ENCODE peak calls at places on chromosome X, in four cellular contexts. I is pancreas, P is psoas muscle, S is GM23338. L is an unnamed sample. For H3K27me3, the result is how much of the 10 kb centered on the place peaks cover.

GRCh38 chrX:111100191-111100590 is 4.2 kb downstream of the PAK3 start:
- DNase-seq in I (no peak), P (no peak), S (peak), L (no peak)

GRCh38 chrX:139929876-139930275 is 3.0 kb downstream of the ATP11C start:
- DNase-seq in I (no peak), P (no peak), S (no peak), L (no peak)

GRCh38 chrX:114774691-114775090 is 190.8 kb downstream of the HTR2C start:
- DNase-seq in I (no peak), P (no peak), S (peak), L (no peak)

GRCh38 chrX:153643431-153644351 is 3.3 kb upstream of the DUSP9 start:
- DNase-seq in I (peak), P (no peak), S (peak), L (no peak)

GRCh38 chrX:22135994-22136684 is 104.0 kb downstream of the PHEX start:
- DNase-seq in I (no peak), P (no peak), S (peak), L (no peak)

GRCh38 chrX:108699368-108699767 is 37.0 kb downstream of the IRS4 start:
- DNase-seq in I (no peak), P (no peak), S (peak), L (no peak)

GRCh38 chrX:9148626-9149385 is 114.9 kb upstream of the FAM9B start:
- DNase-seq in I (no peak), P (no peak), S (peak), L (no peak)

GRCh38 chrX:18377802-18378201 is 23.3 kb upstream of the SCML2 start:
- DNase-seq in I (no peak), P (no peak), S (peak), L (no peak)

DNA sequence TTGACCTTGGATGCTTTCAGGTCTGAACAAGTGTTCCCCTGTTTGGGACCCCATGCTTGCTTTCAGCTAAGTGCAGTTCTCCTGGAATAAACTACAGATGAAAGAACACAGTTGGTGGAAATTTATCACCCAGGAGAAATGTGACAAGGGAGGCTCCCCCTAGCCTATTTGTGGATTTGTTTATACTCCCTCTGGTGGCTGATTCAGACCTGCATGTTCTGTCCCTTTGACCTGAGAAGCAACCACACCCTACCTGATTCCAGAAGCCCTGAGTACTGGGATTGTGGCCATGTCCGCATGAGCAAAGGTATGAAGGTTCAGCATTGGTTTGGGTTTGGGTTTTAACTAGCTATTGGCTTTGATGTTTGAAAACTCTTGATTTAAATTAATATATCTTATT is 440.9 kb downstream of the MID1IP1 start:
- DNase-seq in I (no peak), P (no peak), S (peak), L (no peak)
- TF ChIP-seq CTCF in I (peak), P (peak), S (peak), L (peak)

GRCh38 chrX:126985960-126986359 is 166.4 kb downstream of the PRR32 start:
- DNase-seq in I (no peak), P (peak), S (no peak), L (no peak)
- H3K27me3 ChIP-seq in I (under half), P (under half), S (under half), L (under half)

GRCh38 chrX:39756086-39756883 is 341.5 kb downstream of the BCOR start:
- DNase-seq in I (no peak), P (no peak), S (no peak), L (no peak)
- H3K27ac ChIP-seq in I (no peak), P (peak), S (no peak), L (no peak)

DNA sequence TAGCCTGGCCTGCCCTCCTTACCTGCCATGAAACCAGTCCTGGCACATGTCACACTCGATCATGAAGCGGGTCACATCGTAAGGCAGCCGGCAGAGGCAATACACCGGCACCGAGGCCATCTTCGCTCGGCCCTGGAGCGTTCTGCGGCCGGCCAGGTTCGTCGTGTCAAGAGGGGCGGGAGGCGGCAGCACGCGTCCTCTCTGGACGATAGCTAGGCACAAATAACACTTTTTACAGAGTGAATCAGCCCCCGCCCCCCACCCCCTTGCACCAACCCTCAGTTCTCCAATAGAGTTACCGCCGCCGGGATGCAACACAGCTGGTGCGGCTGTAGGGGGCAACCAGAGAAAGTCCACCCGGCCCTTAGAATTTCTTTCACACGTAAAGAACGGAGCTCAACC is 1.7 kb downstream of the PHF8 start:
- DNase-seq in I (peak), P (peak), S (peak), L (peak)
- TF ChIP-seq CTCF in I (no peak), P (no peak), S (peak), L (no peak)

DNA sequence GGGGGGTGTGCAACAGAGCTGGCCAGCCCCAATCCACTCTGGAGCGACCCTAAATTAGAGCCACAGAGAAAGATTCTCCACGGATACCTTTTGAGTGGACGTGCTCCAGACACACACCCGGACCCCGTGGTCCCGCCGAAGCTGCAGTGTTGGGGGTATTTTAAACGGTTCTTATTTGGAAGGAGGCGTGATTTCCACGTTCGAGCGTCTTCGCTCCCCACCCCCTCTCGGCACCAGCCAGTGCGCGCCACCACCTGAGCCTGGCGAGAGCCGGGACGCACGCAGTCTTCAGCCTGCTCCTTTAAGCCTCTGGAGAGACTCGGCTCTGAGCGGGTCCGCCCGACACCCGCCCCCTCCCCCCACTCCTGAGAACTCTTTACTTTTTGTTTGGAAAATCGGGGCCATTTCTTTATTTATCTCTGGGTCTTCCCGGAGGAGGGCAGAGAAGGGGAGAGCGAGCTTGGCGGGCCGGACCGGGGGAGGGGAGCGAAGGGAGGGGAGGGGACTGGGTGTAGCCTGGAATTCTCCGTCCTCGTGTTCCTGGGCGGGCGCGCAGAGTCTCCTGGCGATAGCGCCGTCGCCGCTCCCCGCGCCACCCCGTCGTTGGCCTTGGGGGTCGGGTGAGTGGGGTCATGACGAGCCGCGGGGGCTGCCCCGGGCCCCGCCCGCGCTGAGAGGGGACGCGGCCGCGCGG is 660 bp upstream of the PTCHD1 start:
- DNase-seq in I (peak), P (no peak), S (peak), L (no peak)
- H3K27me3 ChIP-seq in I (under half), P (under half), S (under half), L (under half)

DNA sequence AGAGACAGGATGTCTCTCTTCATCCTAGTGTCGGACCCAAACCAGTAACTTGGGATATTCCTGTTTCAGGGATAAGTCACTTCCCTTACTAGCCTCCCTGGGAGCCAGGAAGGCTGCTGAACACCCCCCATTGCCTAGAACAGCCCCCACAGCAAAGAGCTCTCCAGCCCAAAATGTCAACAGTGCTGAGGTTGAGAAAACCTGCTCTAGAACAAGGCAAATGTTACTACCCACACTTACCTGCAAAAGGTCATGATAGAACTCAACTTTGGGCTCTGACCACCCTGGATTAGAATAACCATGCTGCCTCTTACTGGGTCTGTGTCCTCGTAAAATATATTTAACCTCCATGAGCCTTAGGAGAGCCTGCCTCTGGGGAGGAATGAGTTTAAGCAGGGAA is 20.3 kb downstream of the BEX3 start:
- DNase-seq in I (no peak), P (no peak), S (no peak), L (no peak)
- H3K27ac ChIP-seq in I (no peak), P (no peak), S (no peak), L (no peak)

GRCh38 chrX:131783555-131784338 is 239.4 kb upstream of the STK26 start:
- DNase-seq in I (no peak), P (peak), S (no peak), L (no peak)
- TF ChIP-seq CTCF in I (peak), P (peak), S (no peak), L (no peak)

DNA sequence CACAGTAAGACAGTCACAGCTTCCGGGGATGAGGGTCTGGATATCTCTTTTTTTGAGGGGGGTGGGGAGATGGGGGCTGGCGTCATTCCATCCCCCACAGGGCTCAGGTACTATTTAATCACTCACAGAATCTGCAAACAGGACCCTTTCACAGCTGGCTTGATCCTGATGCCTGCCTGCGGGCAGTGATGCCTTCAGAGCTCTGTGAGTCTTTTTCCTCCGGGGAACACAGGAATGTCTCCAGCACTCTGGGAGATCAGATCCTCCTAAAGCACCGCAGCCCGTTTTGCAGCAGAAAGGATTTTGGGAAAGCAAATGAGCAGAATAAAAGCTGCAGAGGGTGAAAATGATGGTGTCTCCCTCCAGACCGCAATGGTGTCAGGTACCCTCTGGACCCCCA is 13.2 kb upstream of the SHOX start:
- DNase-seq in I (no peak), P (no peak), S (no peak), L (no peak)
- H3K27me3 ChIP-seq in I (under half), P (under half), S (half or more), L (under half)

GRCh38 chrX:13733506-13733905 is 914 bp downstream of the TRAPPC2 start:
- DNase-seq in I (no peak), P (no peak), S (no peak), L (no peak)
- H3K27ac ChIP-seq in I (no peak), P (peak), S (no peak), L (peak)

GRCh38 chrX:107659286-107659685 is 31.0 kb downstream of the PRPS1 start:
- DNase-seq in I (no peak), P (no peak), S (no peak), L (no peak)

GRCh38 chrX:107658660-107659059 is 30.4 kb downstream of the PRPS1 start:
- DNase-seq in I (no peak), P (no peak), S (no peak), L (no peak)

GRCh38 chrX:107662824-107663223 is 34.5 kb downstream of the PRPS1 start:
- DNase-seq in I (no peak), P (no peak), S (no peak), L (no peak)

GRCh38 chrX:107656965-107657364 is 28.7 kb downstream of the PRPS1 start:
- DNase-seq in I (no peak), P (no peak), S (no peak), L (no peak)

DNA sequence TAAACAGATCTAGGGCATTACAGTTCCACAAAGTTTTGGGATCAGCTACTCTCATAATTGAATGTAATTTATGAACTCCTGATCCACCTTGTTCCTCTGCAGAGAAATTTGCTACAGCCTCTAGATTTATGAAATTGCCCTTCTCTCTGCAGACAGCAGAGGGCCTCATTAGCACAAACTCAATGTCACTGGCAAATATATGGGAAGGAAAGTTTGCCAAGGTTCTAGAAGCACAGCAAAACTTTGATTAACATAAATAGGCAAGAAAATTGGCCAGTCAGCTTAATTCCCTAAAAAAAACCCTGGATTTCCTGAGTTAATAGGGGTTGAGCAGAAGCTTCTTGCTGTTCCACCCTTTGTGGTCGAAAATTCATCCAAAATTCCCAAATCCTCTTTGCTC is 31.5 kb downstream of the PRPS1 start:
- DNase-seq in I (no peak), P (no peak), S (peak), L (no peak)
- TF ChIP-seq CTCF in I (peak), P (peak), S (peak), L (peak)

L was measured in lower lobe of right lung.